ENCODE peak calls at places on chromosomes 11 and 22, in eight cellular contexts. One of them, this sample, is unnamed.

GRCh38 chr11:100732949-100733348 is 45.9 kb downstream of the ARHGAP42 start:
- DNase-seq in right atrium auricular region: no peak
- DNase-seq in H9: no peak
- DNase-seq in cardiac muscle cell: no peak
- DNase-seq in neural progenitor cell: no peak
- DNase-seq in endodermal cell: no peak
- DNase-seq in thoracic aorta: no peak
- DNase-seq in esophagus squamous epithelium: no peak
- DNase-seq in this sample: no peak

GRCh38 chr11:4134844-4135243 is 40.2 kb downstream of the RRM1 start:
- DNase-seq in neural progenitor cell: no peak
- DNase-seq in H9: no peak
- DNase-seq in thoracic aorta: no peak
- DNase-seq in endodermal cell: no peak
- DNase-seq in esophagus squamous epithelium: no peak
- DNase-seq in right atrium auricular region: no peak
- DNase-seq in cardiac muscle cell: peak
- DNase-seq in this sample: no peak

GRCh38 chr11:86248609-86249008 is 4.1 kb downstream of the EED start:
- DNase-seq in right atrium auricular region: no peak
- DNase-seq in H9: no peak
- DNase-seq in thoracic aorta: no peak
- DNase-seq in esophagus squamous epithelium: no peak
- DNase-seq in cardiac muscle cell: no peak
- DNase-seq in neural progenitor cell: no peak
- DNase-seq in endodermal cell: peak
- DNase-seq in this sample: no peak

GRCh38 chr11:71326328-71326940 is 74.1 kb upstream of the SHANK2 start:
- DNase-seq in cardiac muscle cell: no peak
- DNase-seq in esophagus squamous epithelium: no peak
- DNase-seq in thoracic aorta: no peak
- DNase-seq in endodermal cell: no peak
- DNase-seq in H9: no peak
- DNase-seq in neural progenitor cell: no peak
- DNase-seq in right atrium auricular region: no peak
- DNase-seq in this sample: peak

GRCh38 chr11:118449316-118449918 is 13.1 kb downstream of the KMT2A start:
- DNase-seq in esophagus squamous epithelium: no peak
- DNase-seq in thoracic aorta: no peak
- DNase-seq in neural progenitor cell: no peak
- DNase-seq in H9: no peak
- DNase-seq in endodermal cell: no peak
- DNase-seq in cardiac muscle cell: no peak
- DNase-seq in right atrium auricular region: no peak
- DNase-seq in this sample: no peak

GRCh38 chr22:23913306-23913660 is 19.1 kb downstream of the MIF start:
- DNase-seq in thoracic aorta: no peak
- DNase-seq in esophagus squamous epithelium: no peak
- DNase-seq in cardiac muscle cell: no peak
- DNase-seq in H9: no peak
- DNase-seq in neural progenitor cell: no peak
- DNase-seq in endodermal cell: no peak
- DNase-seq in right atrium auricular region: peak
- DNase-seq in this sample: no peak

GRCh38 chr11:86692317-86692716 is 19.9 kb upstream of the ME3 start:
- DNase-seq in esophagus squamous epithelium: no peak
- DNase-seq in endodermal cell: no peak
- DNase-seq in right atrium auricular region: no peak
- DNase-seq in thoracic aorta: no peak
- DNase-seq in neural progenitor cell: no peak
- DNase-seq in H9: no peak
- DNase-seq in cardiac muscle cell: peak
- DNase-seq in this sample: no peak

GRCh38 chr11:96279421-96280290 is 63.3 kb downstream of the MAML2 start:
- DNase-seq in neural progenitor cell: no peak
- DNase-seq in esophagus squamous epithelium: no peak
- DNase-seq in H9: no peak
- DNase-seq in endodermal cell: no peak
- DNase-seq in cardiac muscle cell: peak
- DNase-seq in thoracic aorta: no peak
- DNase-seq in right atrium auricular region: no peak
- DNase-seq in this sample: no peak

GRCh38 chr11:12087075-12087775 is 23.2 kb upstream of the MICAL2 start:
- DNase-seq in right atrium auricular region: no peak
- DNase-seq in cardiac muscle cell: peak
- DNase-seq in H9: no peak
- DNase-seq in esophagus squamous epithelium: no peak
- DNase-seq in thoracic aorta: no peak
- DNase-seq in endodermal cell: no peak
- DNase-seq in neural progenitor cell: no peak
- DNase-seq in this sample: no peak

GRCh38 chr11:57249384-57250319 is 12.6 kb upstream of the APLNR start:
- DNase-seq in endodermal cell: peak
- DNase-seq in thoracic aorta: no peak
- DNase-seq in esophagus squamous epithelium: no peak
- DNase-seq in cardiac muscle cell: peak
- DNase-seq in right atrium auricular region: no peak
- DNase-seq in H9: no peak
- DNase-seq in neural progenitor cell: peak
- DNase-seq in this sample: peak

GRCh38 chr22:32583921-32584335 is 109.3 kb downstream of the FBXO7 start:
- DNase-seq in thoracic aorta: no peak
- DNase-seq in right atrium auricular region: no peak
- DNase-seq in endodermal cell: no peak
- DNase-seq in neural progenitor cell: no peak
- DNase-seq in cardiac muscle cell: peak
- DNase-seq in H9: no peak
- DNase-seq in esophagus squamous epithelium: no peak
- DNase-seq in this sample: no peak

GRCh38 chr11:65625628-65626342 is 10.2 kb downstream of the PCNX3 start:
- DNase-seq in neural progenitor cell: peak
- DNase-seq in thoracic aorta: no peak
- DNase-seq in esophagus squamous epithelium: no peak
- DNase-seq in H9: peak
- DNase-seq in right atrium auricular region: no peak
- DNase-seq in endodermal cell: peak
- DNase-seq in cardiac muscle cell: peak
- DNase-seq in this sample: peak

GRCh38 chr11:120137611-120138521 is at the start of gene TRIM29:
- DNase-seq in H9: peak
- DNase-seq in thoracic aorta: no peak
- DNase-seq in neural progenitor cell: no peak
- DNase-seq in endodermal cell: peak
- DNase-seq in esophagus squamous epithelium: no peak
- DNase-seq in right atrium auricular region: peak
- DNase-seq in cardiac muscle cell: no peak
- DNase-seq in this sample: peak

GRCh38 chr11:117950999-117951961 is 22.1 kb upstream of the TMPRSS13 start:
- DNase-seq in esophagus squamous epithelium: no peak
- DNase-seq in endodermal cell: no peak
- DNase-seq in neural progenitor cell: no peak
- DNase-seq in right atrium auricular region: peak
- DNase-seq in thoracic aorta: no peak
- DNase-seq in H9: no peak
- DNase-seq in cardiac muscle cell: no peak
- DNase-seq in this sample: no peak

GRCh38 chr11:10375280-10376048 is 70.6 kb downstream of the ADM start:
- DNase-seq in cardiac muscle cell: peak
- DNase-seq in thoracic aorta: no peak
- DNase-seq in endodermal cell: no peak
- DNase-seq in neural progenitor cell: no peak
- DNase-seq in esophagus squamous epithelium: no peak
- DNase-seq in H9: no peak
- DNase-seq in right atrium auricular region: no peak
- DNase-seq in this sample: no peak

GRCh38 chr11:68999093-68999747 is 13.8 kb downstream of the MRGPRF start:
- DNase-seq in neural progenitor cell: no peak
- DNase-seq in endodermal cell: peak
- DNase-seq in thoracic aorta: no peak
- DNase-seq in right atrium auricular region: no peak
- DNase-seq in cardiac muscle cell: no peak
- DNase-seq in esophagus squamous epithelium: no peak
- DNase-seq in H9: peak
- DNase-seq in this sample: no peak

GRCh38 chr11:17991799-17992433 is 20.9 kb downstream of the SERGEF start:
- DNase-seq in cardiac muscle cell: peak
- DNase-seq in esophagus squamous epithelium: no peak
- DNase-seq in neural progenitor cell: peak
- DNase-seq in thoracic aorta: no peak
- DNase-seq in right atrium auricular region: no peak
- DNase-seq in endodermal cell: peak
- DNase-seq in H9: no peak
- DNase-seq in this sample: no peak

GRCh38 chr11:110716361-110716760 is 4.1 kb upstream of the ARHGAP20 start:
- DNase-seq in thoracic aorta: no peak
- DNase-seq in neural progenitor cell: no peak
- DNase-seq in H9: no peak
- DNase-seq in right atrium auricular region: no peak
- DNase-seq in esophagus squamous epithelium: no peak
- DNase-seq in cardiac muscle cell: peak
- DNase-seq in endodermal cell: no peak
- DNase-seq in this sample: no peak

GRCh38 chr11:70158201-70158600 is 44.9 kb upstream of the FADD start:
- DNase-seq in neural progenitor cell: peak
- DNase-seq in H9: peak
- DNase-seq in thoracic aorta: no peak
- DNase-seq in cardiac muscle cell: peak
- DNase-seq in endodermal cell: peak
- DNase-seq in right atrium auricular region: no peak
- DNase-seq in esophagus squamous epithelium: no peak
- DNase-seq in this sample: no peak

GRCh38 chr11:118645066-118645715 is 34.3 kb downstream of the TREH start:
- DNase-seq in H9: no peak
- DNase-seq in right atrium auricular region: no peak
- DNase-seq in cardiac muscle cell: no peak
- DNase-seq in thoracic aorta: no peak
- DNase-seq in endodermal cell: no peak
- DNase-seq in neural progenitor cell: no peak
- DNase-seq in esophagus squamous epithelium: no peak
- DNase-seq in this sample: no peak

GRCh38 chr11:78647986-78648875 is 73.6 kb upstream of the NARS2 start:
- DNase-seq in right atrium auricular region: peak
- DNase-seq in endodermal cell: peak
- DNase-seq in neural progenitor cell: no peak
- DNase-seq in cardiac muscle cell: no peak
- DNase-seq in thoracic aorta: no peak
- DNase-seq in esophagus squamous epithelium: no peak
- DNase-seq in H9: no peak
- DNase-seq in this sample: no peak
- TF ChIP-seq CTCF in right atrium auricular region: no peak
- TF ChIP-seq CTCF in endodermal cell: no peak
- TF ChIP-seq CTCF in neural progenitor cell: no peak
- TF ChIP-seq CTCF in cardiac muscle cell: no peak
- TF ChIP-seq CTCF in thoracic aorta: no peak
- TF ChIP-seq CTCF in esophagus squamous epithelium: no peak
- TF ChIP-seq CTCF in H9: no peak
- TF ChIP-seq CTCF in this sample: no peak

GRCh38 chr22:42279425-42280020 is 9.1 kb upstream of the TCF20 start:
- DNase-seq in neural progenitor cell: no peak
- DNase-seq in endodermal cell: no peak
- DNase-seq in right atrium auricular region: no peak
- DNase-seq in esophagus squamous epithelium: no peak
- DNase-seq in cardiac muscle cell: no peak
- DNase-seq in H9: no peak
- DNase-seq in thoracic aorta: no peak
- DNase-seq in this sample: no peak
- H3K27ac ChIP-seq in neural progenitor cell: no peak
- H3K27ac ChIP-seq in endodermal cell: no peak
- H3K27ac ChIP-seq in right atrium auricular region: no peak
- H3K27ac ChIP-seq in esophagus squamous epithelium: no peak
- H3K27ac ChIP-seq in cardiac muscle cell: no peak
- H3K27ac ChIP-seq in H9: no peak
- H3K27ac ChIP-seq in thoracic aorta: no peak
- H3K27ac ChIP-seq in this sample: no peak

DNA sequence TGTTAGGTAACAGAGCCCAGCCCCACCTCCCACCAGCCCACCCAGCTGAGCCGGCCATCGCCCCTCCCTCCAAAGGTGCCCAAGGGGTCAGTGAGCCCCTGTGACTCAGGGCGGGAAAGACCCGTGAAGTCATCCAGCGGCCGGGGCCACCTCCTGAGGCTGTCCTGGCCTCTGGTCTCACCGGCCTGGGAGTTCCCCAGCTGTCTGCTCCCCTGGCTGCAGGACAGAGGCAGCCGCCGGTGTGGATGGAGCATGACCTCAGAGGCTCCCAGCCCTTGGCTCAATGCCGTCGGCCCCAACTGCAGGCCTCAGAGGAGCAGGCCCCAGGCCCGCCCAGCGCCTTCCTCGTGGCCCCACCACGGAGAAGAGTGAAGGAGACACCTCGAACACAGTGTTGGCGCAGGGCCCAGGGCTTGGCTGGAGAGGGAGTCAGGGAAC is 28.7 kb downstream of the RPL3 start:
- DNase-seq in esophagus squamous epithelium: no peak
- DNase-seq in right atrium auricular region: peak
- DNase-seq in neural progenitor cell: no peak
- DNase-seq in cardiac muscle cell: peak
- DNase-seq in endodermal cell: peak
- DNase-seq in H9: peak
- DNase-seq in thoracic aorta: no peak
- DNase-seq in this sample: no peak
- TF ChIP-seq CTCF in esophagus squamous epithelium: no peak
- TF ChIP-seq CTCF in right atrium auricular region: no peak
- TF ChIP-seq CTCF in neural progenitor cell: no peak
- TF ChIP-seq CTCF in cardiac muscle cell: no peak
- TF ChIP-seq CTCF in endodermal cell: no peak
- TF ChIP-seq CTCF in H9: no peak
- TF ChIP-seq CTCF in thoracic aorta: no peak
- TF ChIP-seq CTCF in this sample: no peak

GRCh38 chr11:2837651-2838050 is 47.9 kb downstream of the CDKN1C start:
- DNase-seq in cardiac muscle cell: no peak
- DNase-seq in thoracic aorta: no peak
- DNase-seq in endodermal cell: no peak
- DNase-seq in neural progenitor cell: no peak
- DNase-seq in right atrium auricular region: no peak
- DNase-seq in esophagus squamous epithelium: no peak
- DNase-seq in H9: no peak
- DNase-seq in this sample: no peak

GRCh38 chr11:2835768-2836150 is 49.8 kb downstream of the CDKN1C start:
- DNase-seq in H9: no peak
- DNase-seq in cardiac muscle cell: no peak
- DNase-seq in esophagus squamous epithelium: no peak
- DNase-seq in right atrium auricular region: no peak
- DNase-seq in thoracic aorta: no peak
- DNase-seq in neural progenitor cell: no peak
- DNase-seq in endodermal cell: no peak
- DNase-seq in this sample: no peak

GRCh38 chr11:2834893-2835767 is 50.4 kb downstream of the CDKN1C start:
- DNase-seq in right atrium auricular region: no peak
- DNase-seq in thoracic aorta: no peak
- DNase-seq in esophagus squamous epithelium: no peak
- DNase-seq in neural progenitor cell: no peak
- DNase-seq in H9: no peak
- DNase-seq in cardiac muscle cell: peak
- DNase-seq in endodermal cell: peak
- DNase-seq in this sample: no peak

GRCh38 chr11:2837096-2837601 is 48.4 kb downstream of the CDKN1C start:
- DNase-seq in right atrium auricular region: peak
- DNase-seq in cardiac muscle cell: peak
- DNase-seq in endodermal cell: peak
- DNase-seq in neural progenitor cell: peak
- DNase-seq in H9: peak
- DNase-seq in thoracic aorta: no peak
- DNase-seq in esophagus squamous epithelium: no peak
- DNase-seq in this sample: peak

GRCh38 chr11:2836335-2837095 is 49.1 kb downstream of the CDKN1C start:
- DNase-seq in thoracic aorta: no peak
- DNase-seq in H9: no peak
- DNase-seq in cardiac muscle cell: no peak
- DNase-seq in neural progenitor cell: no peak
- DNase-seq in endodermal cell: no peak
- DNase-seq in esophagus squamous epithelium: no peak
- DNase-seq in right atrium auricular region: no peak
- DNase-seq in this sample: no peak
- H3K27ac ChIP-seq in thoracic aorta: no peak
- H3K27ac ChIP-seq in H9: no peak
- H3K27ac ChIP-seq in cardiac muscle cell: peak
- H3K27ac ChIP-seq in neural progenitor cell: no peak
- H3K27ac ChIP-seq in endodermal cell: no peak
- H3K27ac ChIP-seq in esophagus squamous epithelium: no peak
- H3K27ac ChIP-seq in right atrium auricular region: peak
- H3K27ac ChIP-seq in this sample: no peak